ENCODE peak calls at places on chromosomes 4 and X, in five cellular contexts. One of them, this sample, is unnamed.

GRCh38 chrX:920234-920799 is 289.7 kb downstream of the SHOX start:
- DNase-seq in suprapubic skin: no peak
- DNase-seq in lower leg skin: no peak
- DNase-seq in uterus: no peak
- DNase-seq in body of pancreas: no peak
- DNase-seq in this sample: no peak

GRCh38 chr4:13920901-13921300 is 293.4 kb upstream of the BOD1L1 start:
- DNase-seq in lower leg skin: peak
- DNase-seq in uterus: peak
- DNase-seq in body of pancreas: no peak
- DNase-seq in suprapubic skin: peak
- DNase-seq in this sample: no peak

GRCh38 chrX:71366674-71367256 is 608 bp downstream of the TAF1 start:
- DNase-seq in body of pancreas: peak
- DNase-seq in uterus: peak
- DNase-seq in suprapubic skin: no peak
- DNase-seq in lower leg skin: no peak
- DNase-seq in this sample: peak

GRCh38 chr4:159006202-159006601 is 96.7 kb upstream of the RAPGEF2 start:
- DNase-seq in uterus: no peak
- DNase-seq in lower leg skin: no peak
- DNase-seq in body of pancreas: no peak
- DNase-seq in suprapubic skin: no peak
- DNase-seq in this sample: no peak

GRCh38 chr4:29578329-29578728 is 1141.8 kb upstream of the PCDH7 start:
- DNase-seq in uterus: no peak
- DNase-seq in suprapubic skin: no peak
- DNase-seq in lower leg skin: no peak
- DNase-seq in body of pancreas: no peak
- DNase-seq in this sample: no peak

GRCh38 chr4:79209822-79210635 is 115.8 kb downstream of the NAA11 start:
- DNase-seq in lower leg skin: peak
- DNase-seq in suprapubic skin: no peak
- DNase-seq in uterus: no peak
- DNase-seq in body of pancreas: no peak
- DNase-seq in this sample: peak

GRCh38 chr4:27006247-27006603 is 145.6 kb downstream of the STIM2 start:
- DNase-seq in suprapubic skin: no peak
- DNase-seq in lower leg skin: no peak
- DNase-seq in uterus: no peak
- DNase-seq in body of pancreas: no peak
- DNase-seq in this sample: no peak

GRCh38 chrX:132401935-132402334 is 86.9 kb downstream of the MBNL3 start:
- DNase-seq in body of pancreas: no peak
- DNase-seq in lower leg skin: no peak
- DNase-seq in uterus: no peak
- DNase-seq in suprapubic skin: no peak
- DNase-seq in this sample: no peak

GRCh38 chrX:19514791-19515614 is at the start of gene MAP3K15:
- DNase-seq in lower leg skin: no peak
- DNase-seq in uterus: no peak
- DNase-seq in body of pancreas: peak
- DNase-seq in suprapubic skin: no peak
- DNase-seq in this sample: peak

GRCh38 chrX:13076176-13076956 is 31.9 kb upstream of the FAM9C start:
- DNase-seq in suprapubic skin: no peak
- DNase-seq in body of pancreas: no peak
- DNase-seq in lower leg skin: no peak
- DNase-seq in uterus: no peak
- DNase-seq in this sample: no peak

GRCh38 chr4:124183926-124184325 is 528.6 kb downstream of the ANKRD50 start:
- DNase-seq in lower leg skin: no peak
- DNase-seq in body of pancreas: no peak
- DNase-seq in suprapubic skin: no peak
- DNase-seq in uterus: no peak
- DNase-seq in this sample: no peak

GRCh38 chrX:151735219-151735618 is 673 bp downstream of the CNGA2 start:
- DNase-seq in body of pancreas: no peak
- DNase-seq in suprapubic skin: no peak
- DNase-seq in uterus: no peak
- DNase-seq in lower leg skin: no peak
- DNase-seq in this sample: no peak

GRCh38 chrX:148133099-148133725 is 152.1 kb downstream of the FMR1NB start:
- DNase-seq in suprapubic skin: no peak
- DNase-seq in lower leg skin: no peak
- DNase-seq in uterus: no peak
- DNase-seq in body of pancreas: no peak
- DNase-seq in this sample: peak

GRCh38 chr4:48315728-48316630 is 25.4 kb upstream of the SLAIN2 start:
- DNase-seq in uterus: no peak
- DNase-seq in body of pancreas: no peak
- DNase-seq in suprapubic skin: no peak
- DNase-seq in lower leg skin: no peak
- DNase-seq in this sample: peak

GRCh38 chr4:7719354-7720174 is 220.1 kb downstream of the AFAP1 start:
- DNase-seq in lower leg skin: no peak
- DNase-seq in uterus: peak
- DNase-seq in suprapubic skin: no peak
- DNase-seq in body of pancreas: peak
- DNase-seq in this sample: peak

GRCh38 chr4:19844436-19844835 is 407.3 kb upstream of the SLIT2 start:
- DNase-seq in body of pancreas: no peak
- DNase-seq in uterus: no peak
- DNase-seq in suprapubic skin: no peak
- DNase-seq in lower leg skin: no peak
- DNase-seq in this sample: no peak

GRCh38 chrX:70088281-70088680 is 26.0 kb downstream of the OTUD6A start:
- DNase-seq in lower leg skin: no peak
- DNase-seq in suprapubic skin: no peak
- DNase-seq in body of pancreas: no peak
- DNase-seq in uterus: no peak
- DNase-seq in this sample: no peak
- TF ChIP-seq POLR2A in lower leg skin: no peak
- TF ChIP-seq POLR2A in suprapubic skin: no peak
- TF ChIP-seq POLR2A in body of pancreas: no peak
- TF ChIP-seq POLR2A in uterus: no peak
- TF ChIP-seq POLR2A in this sample: no peak

GRCh38 chrX:9466115-9466495 is 1.2 kb downstream of the TBL1X start:
- DNase-seq in lower leg skin: peak
- DNase-seq in body of pancreas: peak
- DNase-seq in suprapubic skin: peak
- DNase-seq in uterus: peak
- DNase-seq in this sample: peak
- TF ChIP-seq POLR2A in lower leg skin: no peak
- TF ChIP-seq POLR2A in body of pancreas: no peak
- TF ChIP-seq POLR2A in suprapubic skin: no peak
- TF ChIP-seq POLR2A in uterus: no peak
- TF ChIP-seq POLR2A in this sample: peak

GRCh38 chr4:128386761-128387599 is 99.4 kb upstream of the PGRMC2 start:
- DNase-seq in lower leg skin: peak
- DNase-seq in uterus: peak
- DNase-seq in body of pancreas: peak
- DNase-seq in suprapubic skin: peak
- DNase-seq in this sample: peak
- TF ChIP-seq POLR2A in lower leg skin: no peak
- TF ChIP-seq POLR2A in uterus: no peak
- TF ChIP-seq POLR2A in body of pancreas: no peak
- TF ChIP-seq POLR2A in suprapubic skin: no peak
- TF ChIP-seq POLR2A in this sample: peak

GRCh38 chrX:47648376-47648775 is 2.0 kb downstream of the ELK1 start:
- DNase-seq in lower leg skin: no peak
- DNase-seq in suprapubic skin: no peak
- DNase-seq in body of pancreas: no peak
- DNase-seq in uterus: no peak
- DNase-seq in this sample: no peak

GRCh38 chrX:47649302-47649701 is 1.1 kb downstream of the ELK1 start:
- DNase-seq in lower leg skin: no peak
- DNase-seq in uterus: no peak
- DNase-seq in suprapubic skin: no peak
- DNase-seq in body of pancreas: no peak
- DNase-seq in this sample: no peak

GRCh38 chrX:47649781-47650163 is 591 bp downstream of the ELK1 start:
- DNase-seq in suprapubic skin: no peak
- DNase-seq in body of pancreas: no peak
- DNase-seq in lower leg skin: no peak
- DNase-seq in uterus: no peak
- DNase-seq in this sample: no peak

GRCh38 chrX:47651043-47651905 is 911 bp upstream of the ELK1 start:
- DNase-seq in body of pancreas: no peak
- DNase-seq in suprapubic skin: no peak
- DNase-seq in uterus: no peak
- DNase-seq in lower leg skin: no peak
- DNase-seq in this sample: no peak

DNA sequence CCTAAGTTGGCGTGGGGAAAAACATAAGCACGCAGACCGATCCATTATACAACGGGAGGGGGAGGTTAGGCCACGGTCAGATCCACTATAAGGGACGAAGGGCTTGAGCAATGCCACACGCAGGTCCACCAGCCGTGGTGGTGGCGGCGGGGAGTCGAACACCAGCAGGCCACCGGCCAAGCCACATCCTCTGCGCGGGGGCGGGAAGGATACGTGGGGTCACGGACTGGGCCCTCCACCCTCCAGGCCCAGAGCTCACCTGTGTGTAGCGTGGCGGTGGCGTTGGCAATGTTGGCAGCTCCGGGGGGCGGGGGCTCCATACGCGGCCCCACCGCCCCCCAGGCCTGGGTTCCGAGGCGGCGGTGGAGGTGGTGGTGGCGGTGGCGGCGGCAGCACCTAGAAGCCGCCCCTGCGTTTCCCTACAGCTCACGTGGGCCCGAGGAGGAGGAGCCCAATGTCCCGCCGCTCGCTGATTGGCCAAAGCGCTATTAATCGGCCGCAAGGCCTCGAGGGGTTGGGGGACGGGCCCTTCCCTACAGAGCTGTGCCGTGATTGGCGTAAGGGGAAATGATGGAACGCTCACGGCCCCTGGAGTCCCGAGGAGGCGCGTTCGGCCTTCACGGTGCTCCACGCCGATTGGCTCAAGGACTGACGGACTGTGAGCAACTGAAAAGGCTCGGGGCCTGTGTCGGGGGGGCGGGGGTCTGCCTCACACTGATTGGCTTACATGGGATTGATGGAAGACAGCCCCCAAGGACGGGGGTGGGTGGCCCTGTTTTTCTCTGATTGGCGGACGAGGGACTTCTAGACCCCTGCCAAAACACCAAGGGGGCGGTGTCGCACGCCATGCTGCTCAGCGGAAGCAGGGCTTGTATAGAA is at the start of gene ELK1:
- DNase-seq in body of pancreas: peak
- DNase-seq in lower leg skin: peak
- DNase-seq in suprapubic skin: peak
- DNase-seq in uterus: peak
- DNase-seq in this sample: peak
- TF ChIP-seq POLR2A in body of pancreas: peak
- TF ChIP-seq POLR2A in lower leg skin: no peak
- TF ChIP-seq POLR2A in suprapubic skin: no peak
- TF ChIP-seq POLR2A in uterus: peak
- TF ChIP-seq POLR2A in this sample: peak

DNA sequence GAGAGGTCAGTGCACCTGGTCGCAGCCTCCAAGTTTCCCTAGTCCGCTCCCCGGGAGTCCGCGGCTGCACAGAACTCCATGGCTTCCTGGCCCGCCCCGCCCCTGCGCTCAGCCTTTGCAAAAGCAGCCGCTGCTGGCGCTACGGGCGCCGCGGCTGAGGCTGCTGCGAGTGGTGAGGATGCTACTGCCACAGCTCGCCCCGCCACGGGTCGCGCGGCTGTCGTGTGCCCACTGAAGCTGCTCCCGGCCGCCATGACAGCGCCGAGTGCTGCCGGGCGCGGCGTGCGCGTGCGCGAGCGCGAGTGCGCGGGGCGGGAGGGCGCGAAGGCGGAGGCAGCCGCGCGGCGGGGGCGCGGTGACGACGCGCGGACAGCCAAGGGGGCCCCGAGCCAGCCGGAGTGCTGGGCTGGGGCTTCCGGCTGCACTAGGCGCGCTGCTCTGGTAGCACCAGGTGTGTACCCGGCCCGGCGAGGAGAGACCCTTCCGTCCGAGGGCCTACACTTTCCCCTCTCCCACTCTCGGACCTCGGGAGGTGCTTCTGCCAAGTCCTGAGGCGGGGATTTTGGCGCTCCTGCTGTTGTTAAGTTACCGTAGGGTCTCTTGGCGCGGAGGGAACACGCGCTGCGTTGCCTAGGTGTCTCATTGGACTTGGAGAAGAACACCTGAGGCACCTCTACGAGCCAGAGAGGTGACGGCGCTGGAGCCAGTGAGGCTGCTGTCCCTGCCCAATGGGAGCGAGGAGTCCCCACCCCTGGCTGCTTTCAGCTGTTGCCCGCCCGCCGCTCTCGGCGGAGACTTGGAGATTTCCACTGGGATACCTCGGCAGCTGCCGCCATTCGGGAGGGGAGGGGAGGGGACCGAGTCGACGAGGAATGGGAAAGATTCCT is 617 bp upstream of the LRBA start:
- DNase-seq in body of pancreas: peak
- DNase-seq in suprapubic skin: peak
- DNase-seq in lower leg skin: peak
- DNase-seq in uterus: peak
- DNase-seq in this sample: peak
- TF ChIP-seq POLR2A in body of pancreas: peak
- TF ChIP-seq POLR2A in suprapubic skin: no peak
- TF ChIP-seq POLR2A in lower leg skin: no peak
- TF ChIP-seq POLR2A in uterus: peak
- TF ChIP-seq POLR2A in this sample: peak

DNA sequence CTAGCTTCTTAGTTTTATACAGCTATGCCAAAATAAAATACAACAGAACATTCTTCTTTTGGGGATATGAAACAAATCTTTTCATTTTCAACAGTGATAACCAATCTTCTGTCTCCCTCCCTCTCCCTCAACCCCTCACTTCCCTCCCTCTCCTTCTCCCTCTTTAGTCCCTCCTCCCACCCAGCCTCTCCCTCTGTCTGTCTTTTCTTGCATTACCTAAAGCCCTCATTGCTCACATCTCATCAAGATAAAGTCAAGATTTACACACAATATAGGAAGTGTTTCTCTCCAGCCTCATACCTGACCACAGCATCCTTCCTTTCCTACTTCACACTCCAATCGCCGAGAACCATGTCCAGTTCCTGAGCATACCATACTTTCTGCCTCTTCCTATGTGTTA is 190.3 kb downstream of the SHROOM3 start:
- DNase-seq in lower leg skin: no peak
- DNase-seq in suprapubic skin: no peak
- DNase-seq in body of pancreas: no peak
- DNase-seq in uterus: no peak
- DNase-seq in this sample: no peak
- TF ChIP-seq POLR2A in lower leg skin: no peak
- TF ChIP-seq POLR2A in suprapubic skin: no peak
- TF ChIP-seq POLR2A in body of pancreas: no peak
- TF ChIP-seq POLR2A in uterus: no peak
- TF ChIP-seq POLR2A in this sample: no peak

DNA sequence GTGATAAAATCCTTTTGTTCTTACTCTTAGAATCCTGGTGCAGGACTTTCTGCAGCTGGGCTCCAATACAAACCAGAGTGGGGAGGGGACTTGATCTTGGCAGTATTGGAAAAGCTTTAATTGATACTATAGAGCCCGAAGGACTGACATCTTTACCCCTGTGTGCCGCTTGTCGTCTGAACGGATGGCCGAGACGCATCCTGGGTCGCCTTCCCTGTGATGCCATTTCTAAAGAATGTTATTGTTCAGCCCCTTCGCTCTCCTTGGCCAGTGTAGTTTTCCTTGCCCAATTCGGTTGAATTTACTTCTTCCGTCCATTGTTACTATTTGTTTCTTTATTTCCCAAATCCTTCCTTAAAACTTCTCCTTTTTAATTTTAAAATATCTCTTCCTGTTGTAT is 80.9 kb downstream of the CLDN34 start:
- DNase-seq in body of pancreas: no peak
- DNase-seq in suprapubic skin: no peak
- DNase-seq in uterus: no peak
- DNase-seq in lower leg skin: no peak
- DNase-seq in this sample: no peak
- TF ChIP-seq POLR2A in body of pancreas: no peak
- TF ChIP-seq POLR2A in suprapubic skin: no peak
- TF ChIP-seq POLR2A in uterus: no peak
- TF ChIP-seq POLR2A in lower leg skin: no peak
- TF ChIP-seq POLR2A in this sample: no peak

This sample was measured in erythroblast.